ENCODE peak calls at places on chromosomes 5 and 9, in five cellular contexts. T, D, U, P and J are unnamed samples.

GRCh38 chr9:91162784-91163440 is 198.8 kb downstream of the AUH start:
- DNase-seq in D (peak; percentile 46), P (no peak), U (peak; percentile 47), T (no peak), J (peak; percentile 20)

GRCh38 chr5:131525805-131526204 is 109.2 kb downstream of the RAPGEF6 start:
- DNase-seq in P (no peak), T (peak; percentile 18), D (no peak), U (no peak), J (no peak)

GRCh38 chr5:157177935-157178334 is 2.7 kb upstream of the ITK start:
- DNase-seq in D (no peak), U (no peak), T (no peak), P (no peak), J (no peak)

GRCh38 chr5:136769900-136770684 is 404.7 kb upstream of the TRPC7 start:
- DNase-seq in U (peak; percentile 52), D (peak; percentile 74), P (peak; percentile 87), T (peak; percentile 83), J (peak; percentile 29)

GRCh38 chr5:139733698-139734491 is 61.7 kb upstream of the PSD2 start:
- DNase-seq in P (peak; percentile 50), T (no peak), U (no peak), D (no peak), J (no peak)

GRCh38 chr5:149811453-149811852 is 81.3 kb downstream of the PPARGC1B start:
- DNase-seq in U (no peak), D (no peak), P (no peak), T (no peak), J (no peak)

GRCh38 chr5:41392016-41392415 is 118.4 kb downstream of the PLCXD3 start:
- DNase-seq in U (no peak), D (no peak), T (no peak), P (no peak), J (no peak)

GRCh38 chr9:6955251-6955921 is 197.6 kb downstream of the KDM4C start:
- DNase-seq in U (peak; percentile 88), T (peak; percentile 60), P (peak; percentile 67), D (peak; percentile 12), J (peak; percentile 86)

GRCh38 chr9:127985011-127985410 is 4.2 kb upstream of the EEIG1 start:
- DNase-seq in T (no peak), P (no peak), U (no peak), D (no peak), J (no peak)

GRCh38 chr5:66149950-66150349 is 5.8 kb downstream of the SREK1 start:
- DNase-seq in P (no peak), U (peak; percentile 12), T (no peak), D (no peak), J (no peak)

GRCh38 chr9:69750085-69750484 is 9.7 kb downstream of the PTAR1 start:
- DNase-seq in P (no peak), D (no peak), U (no peak), T (no peak), J (no peak)

GRCh38 chr5:146340260-146341081 is 1.8 kb downstream of the POU4F3 start:
- DNase-seq in U (peak; percentile 68), D (peak; percentile 63), P (peak; percentile 92), T (peak; percentile 76), J (peak; percentile 55)
- TF ChIP-seq EZH2 in U (no peak), D (no peak), P (peak; percentile 96), T (peak; percentile 85), J (peak; percentile 77)

DNA sequence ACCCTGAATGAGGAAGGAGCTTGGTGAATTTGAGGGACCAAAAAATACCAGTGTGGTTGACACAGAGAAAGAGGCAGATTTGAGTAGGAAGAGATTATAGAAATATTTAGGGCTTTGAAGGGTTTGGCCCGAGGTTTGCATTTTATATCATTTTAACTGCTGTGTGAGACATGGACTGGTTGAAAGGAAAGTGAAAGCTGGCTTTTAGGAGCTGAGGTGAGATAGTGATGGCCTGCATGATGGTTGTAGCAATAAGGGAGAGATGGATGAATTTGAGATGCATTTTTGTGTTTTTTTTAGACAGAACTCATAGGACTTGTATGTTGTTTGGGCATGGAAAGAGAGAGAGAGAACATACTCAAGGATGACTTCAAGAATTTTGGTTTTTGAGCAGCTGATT is 21.7 kb downstream of the FER start:
- DNase-seq in P (no peak), T (no peak), D (no peak), U (no peak), J (no peak)
- H3K9ac ChIP-seq in P (no peak overlapping the region), T (no peak overlapping the region), D (no peak overlapping the region), U (no peak overlapping the region), J (no peak overlapping the region)

GRCh38 chr5:117094114-117094815 is 519.6 kb upstream of the SEMA6A start:
- DNase-seq in T (no peak), P (no peak), D (no peak), U (no peak), J (no peak)

GRCh38 chr5:117098094-117098493 is 523.5 kb upstream of the SEMA6A start:
- DNase-seq in U (no peak), D (no peak), T (no peak), P (no peak), J (no peak)

GRCh38 chr5:117093653-117094052 is 519.0 kb upstream of the SEMA6A start:
- DNase-seq in T (no peak), P (no peak), D (no peak), U (no peak), J (no peak)

GRCh38 chr5:117095322-117095721 is 520.7 kb upstream of the SEMA6A start:
- DNase-seq in U (no peak), D (no peak), P (peak; percentile 3), T (no peak), J (no peak)

GRCh38 chr5:117095803-117096332 is 521.2 kb upstream of the SEMA6A start:
- DNase-seq in T (no peak), D (no peak), P (peak; percentile 68), U (no peak), J (no peak)
- H3K27ac ChIP-seq in T (no peak overlapping the region), D (no peak overlapping the region), P (peak overlapping the region; percentile 75), U (no peak overlapping the region), J (no peak overlapping the region)

DNA sequence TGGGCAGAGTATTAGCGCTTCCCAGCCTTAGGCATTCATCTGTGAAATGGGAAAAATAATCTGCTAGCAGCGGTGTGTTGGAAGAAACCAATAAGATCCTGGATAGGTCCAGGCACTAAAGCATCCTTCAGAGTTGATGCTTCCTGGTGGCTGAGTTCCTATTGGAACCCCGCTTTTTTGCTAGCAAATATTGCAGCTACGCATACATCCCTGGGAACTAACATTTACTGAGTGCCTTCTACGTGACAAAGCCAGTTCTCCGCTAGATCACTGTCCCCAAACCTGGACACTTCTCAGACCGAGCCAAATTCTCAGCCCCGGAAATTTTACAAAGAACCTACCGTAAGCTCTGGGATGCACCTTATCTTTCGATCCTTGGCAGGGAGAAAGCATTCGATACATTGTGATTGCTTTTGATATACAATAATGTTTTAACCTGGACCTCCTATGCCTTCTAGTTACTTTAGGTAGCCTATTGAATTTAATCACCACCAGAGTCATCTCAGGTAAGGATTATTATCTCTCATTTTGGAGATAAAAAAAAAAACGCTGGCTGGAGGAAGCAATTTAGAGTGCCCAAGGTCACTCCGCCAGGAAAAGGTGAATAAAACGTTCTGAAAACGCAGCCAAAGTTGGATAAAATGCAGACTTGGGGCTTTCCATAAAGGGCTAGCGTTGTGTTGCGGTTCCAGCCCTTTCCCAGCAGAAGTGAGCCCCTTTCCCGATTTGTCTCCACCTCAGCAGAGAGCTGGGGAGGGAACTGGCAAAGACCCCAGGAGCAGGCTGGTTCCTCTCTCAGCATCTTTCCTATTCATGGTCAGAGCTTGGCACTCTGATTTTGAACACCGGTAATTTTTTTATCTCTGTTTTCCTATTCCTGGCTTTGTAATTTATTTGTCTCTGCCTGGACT is 2.6 kb upstream of the MSX2 start:
- DNase-seq in U (no peak), D (no peak), T (no peak), P (no peak), J (no peak)
- TF ChIP-seq EZH2 in U (peak; percentile 21), D (no peak), T (peak; percentile 92), P (peak; percentile 48), J (no peak)

GRCh38 chr5:42811591-42812392 is at the start of gene SELENOP:
- DNase-seq in P (peak; percentile 69), T (peak; percentile 19), D (peak; percentile 17), U (no peak), J (no peak)
- H3K9ac ChIP-seq in P (no peak within 1 kb of the TSS), T (no peak within 1 kb of the TSS), D (no peak within 1 kb of the TSS), U (no peak within 1 kb of the TSS), J (no peak within 1 kb of the TSS)